ENCODE peak calls at places on chromosomes 12 and 14, in five cellular contexts. P is GOT3, E is ELR, A is uterus, T is neural crest cell. S is an unnamed sample.

GRCh38 chr14:72303930-72304329 is 371.7 kb downstream of the RGS6 start:
- DNase-seq in P (no peak), E (no peak), A (no peak), T (no peak), S (no peak)

GRCh38 chr12:52049688-52050087 is 1.6 kb upstream of the NR4A1 start:
- DNase-seq in P (no peak), E (no peak), A (no peak), T (no peak), S (no peak)

GRCh38 chr12:122097641-122098364 is 19.2 kb downstream of the MLXIP start:
- DNase-seq in P (no peak), E (no peak), A (no peak), T (no peak), S (no peak)

GRCh38 chr14:42316746-42317145 is 710.1 kb downstream of the LRFN5 start:
- DNase-seq in P (no peak), E (no peak), A (no peak), T (no peak), S (no peak)

GRCh38 chr14:59272633-59273032 is 84.2 kb downstream of the DAAM1 start:
- DNase-seq in P (no peak), E (no peak), A (no peak), T (no peak), S (no peak)

GRCh38 chr12:113260127-113260526 is 38.9 kb downstream of the TPCN1 start:
- DNase-seq in P (no peak), E (no peak), A (no peak), T (no peak), S (no peak)

GRCh38 chr12:54523637-54524036 is 25.8 kb upstream of the PDE1B start:
- DNase-seq in P (no peak), E (no peak), A (no peak), T (no peak), S (no peak)

GRCh38 chr12:63935361-63935760 is 90.9 kb downstream of the SRGAP1 start:
- DNase-seq in P (no peak), E (no peak), A (no peak), T (no peak), S (no peak)

GRCh38 chr14:55794655-55795583 is 214.9 kb downstream of the KTN1 start:
- DNase-seq in P (no peak), E (peak), A (no peak), T (no peak), S (no peak)

GRCh38 chr12:111195316-111195715 is 173.6 kb downstream of the PHETA1 start:
- DNase-seq in P (no peak), E (no peak), A (no peak), T (no peak), S (no peak)

GRCh38 chr12:93785262-93786010 is 108.3 kb downstream of the CRADD start:
- DNase-seq in P (no peak), E (peak), A (peak), T (no peak), S (peak)

GRCh38 chr12:109818900-109819500 is 14.2 kb downstream of the TRPV4 start:
- DNase-seq in P (no peak), E (peak), A (no peak), T (no peak), S (no peak)

S was measured in thoracic aorta.